ENCODE peak calls at places on chromosome 21, in four cellular contexts. L, Y, K and G are unnamed samples. For H3K27me3, the result is how much of the 10 kb centered on the place peaks cover.

GRCh38 chr21:33011462-33011861 is 14.3 kb upstream of the OLIG2 start:
- DNase-seq in L (peak), Y (no peak), K (no peak), G (peak)

GRCh38 chr21:27700974-27701614 is 734.2 kb upstream of the ADAMTS5 start:
- DNase-seq in L (peak), Y (peak), K (peak), G (peak)

GRCh38 chr21:23887709-23888303 is 1719.5 kb downstream of the MRPL39 start:
- DNase-seq in L (no peak), Y (no peak), K (no peak), G (peak)

GRCh38 chr21:28283652-28284490 is 708.8 kb downstream of the LTN1 start:
- DNase-seq in L (no peak), Y (no peak), K (no peak), G (peak)

GRCh38 chr21:43278359-43278758 is 109.6 kb downstream of the CRYAA start:
- DNase-seq in L (no peak), Y (peak), K (no peak), G (no peak)

GRCh38 chr21:27425172-27425571 is 458.3 kb upstream of the ADAMTS5 start:
- DNase-seq in L (no peak), Y (no peak), K (peak), G (no peak)

GRCh38 chr21:39984613-39985012 is 117.4 kb downstream of the PCP4 start:
- DNase-seq in L (no peak), Y (no peak), K (no peak), G (no peak)

GRCh38 chr21:14308234-14308633 is 74.7 kb downstream of the HSPA13 start:
- DNase-seq in L (no peak), Y (no peak), K (no peak), G (no peak)

GRCh38 chr21:36565616-36566015 is 85.7 kb upstream of the CLDN14 start:
- DNase-seq in L (no peak), Y (no peak), K (no peak), G (no peak)
- H3K27me3 ChIP-seq in L (under half), Y (under half), K (under half), G (under half)

DNA sequence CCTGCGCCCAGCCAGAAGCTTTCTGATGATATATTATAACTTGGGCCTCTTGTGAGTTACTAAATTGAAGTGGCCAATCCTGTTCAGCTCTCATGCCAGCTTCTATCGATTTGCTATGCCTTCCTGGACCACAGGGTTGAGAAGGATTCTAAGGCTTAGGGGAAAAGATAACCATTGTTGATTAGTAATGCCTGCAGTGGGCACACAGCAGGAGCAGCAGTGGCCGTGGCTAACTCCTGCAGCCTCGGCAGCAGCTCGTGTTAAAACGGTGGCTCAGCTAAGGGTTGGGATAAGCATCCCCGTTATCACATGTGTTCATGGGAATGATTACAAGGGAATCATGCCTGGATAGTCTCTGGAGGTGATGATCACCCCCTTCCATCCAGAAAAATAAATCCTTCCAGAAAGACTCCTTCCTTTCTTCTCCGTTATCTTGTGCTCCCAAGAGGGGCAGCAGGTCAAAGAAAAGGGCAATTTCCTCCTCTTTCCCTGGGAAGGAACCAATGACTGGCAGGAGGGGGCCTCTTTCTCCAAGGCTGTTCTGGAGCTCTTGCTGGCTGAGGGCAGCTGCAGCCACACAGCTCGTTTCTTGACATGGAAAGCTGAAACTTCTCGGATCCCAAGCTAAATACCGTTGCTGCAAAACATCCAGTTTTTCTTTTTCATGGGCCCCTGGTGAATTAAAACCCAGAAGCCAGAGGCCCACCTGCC is 20.3 kb upstream of the KCNE2 start:
- DNase-seq in L (no peak), Y (no peak), K (peak), G (no peak)
- H3K27me3 ChIP-seq in L (under half), Y (under half), K (under half), G (under half)

GRCh38 chr21:44893278-44893556 is 19.7 kb upstream of the PTTG1IP start:
- DNase-seq in L (no peak), Y (no peak), K (no peak), G (no peak)

GRCh38 chr21:44896561-44897286 is 23.2 kb upstream of the PTTG1IP start:
- DNase-seq in L (no peak), Y (no peak), K (no peak), G (no peak)

GRCh38 chr21:44893948-44894656 is 20.6 kb upstream of the PTTG1IP start:
- DNase-seq in L (no peak), Y (no peak), K (no peak), G (no peak)

GRCh38 chr21:44895859-44896258 is 22.4 kb upstream of the PTTG1IP start:
- DNase-seq in L (no peak), Y (no peak), K (no peak), G (no peak)

GRCh38 chr21:44894687-44895302 is 21.3 kb upstream of the PTTG1IP start:
- DNase-seq in L (no peak), Y (no peak), K (no peak), G (no peak)
- H3K27me3 ChIP-seq in L (under half), Y (under half), K (under half), G (under half)

GRCh38 chr21:41737656-41738324 is 29.1 kb downstream of the RIPK4 start:
- DNase-seq in L (no peak), Y (no peak), K (no peak), G (no peak)

GRCh38 chr21:41739011-41739410 is 27.8 kb downstream of the RIPK4 start:
- DNase-seq in L (no peak), Y (no peak), K (no peak), G (no peak)

GRCh38 chr21:41741253-41742072 is 25.4 kb downstream of the RIPK4 start:
- DNase-seq in L (no peak), Y (no peak), K (no peak), G (no peak)

GRCh38 chr21:41740604-41741252 is 26.1 kb downstream of the RIPK4 start:
- DNase-seq in L (no peak), Y (no peak), K (no peak), G (no peak)

DNA sequence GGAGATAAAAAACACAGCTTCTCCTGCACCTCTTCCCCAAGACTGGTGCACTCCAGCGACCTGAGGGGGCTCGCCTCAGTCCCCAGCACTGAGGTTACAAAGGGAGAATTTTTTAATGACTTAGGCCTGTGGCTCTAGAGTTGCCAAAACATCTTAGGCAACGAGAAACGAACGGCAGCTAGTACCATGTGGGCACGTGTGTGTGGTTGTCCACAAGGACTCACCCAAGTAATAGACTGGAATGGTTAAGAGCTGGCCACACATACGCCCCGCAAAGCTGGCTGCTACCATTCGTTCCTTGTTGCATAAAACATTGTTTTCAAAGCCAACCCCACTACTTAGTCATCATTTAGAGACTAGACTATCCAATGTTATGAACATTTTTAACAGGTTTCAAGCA is 26.9 kb downstream of the RIPK4 start:
- DNase-seq in L (no peak), Y (no peak), K (no peak), G (no peak)
- H3K27me3 ChIP-seq in L (under half), Y (under half), K (under half), G (under half)

DNA sequence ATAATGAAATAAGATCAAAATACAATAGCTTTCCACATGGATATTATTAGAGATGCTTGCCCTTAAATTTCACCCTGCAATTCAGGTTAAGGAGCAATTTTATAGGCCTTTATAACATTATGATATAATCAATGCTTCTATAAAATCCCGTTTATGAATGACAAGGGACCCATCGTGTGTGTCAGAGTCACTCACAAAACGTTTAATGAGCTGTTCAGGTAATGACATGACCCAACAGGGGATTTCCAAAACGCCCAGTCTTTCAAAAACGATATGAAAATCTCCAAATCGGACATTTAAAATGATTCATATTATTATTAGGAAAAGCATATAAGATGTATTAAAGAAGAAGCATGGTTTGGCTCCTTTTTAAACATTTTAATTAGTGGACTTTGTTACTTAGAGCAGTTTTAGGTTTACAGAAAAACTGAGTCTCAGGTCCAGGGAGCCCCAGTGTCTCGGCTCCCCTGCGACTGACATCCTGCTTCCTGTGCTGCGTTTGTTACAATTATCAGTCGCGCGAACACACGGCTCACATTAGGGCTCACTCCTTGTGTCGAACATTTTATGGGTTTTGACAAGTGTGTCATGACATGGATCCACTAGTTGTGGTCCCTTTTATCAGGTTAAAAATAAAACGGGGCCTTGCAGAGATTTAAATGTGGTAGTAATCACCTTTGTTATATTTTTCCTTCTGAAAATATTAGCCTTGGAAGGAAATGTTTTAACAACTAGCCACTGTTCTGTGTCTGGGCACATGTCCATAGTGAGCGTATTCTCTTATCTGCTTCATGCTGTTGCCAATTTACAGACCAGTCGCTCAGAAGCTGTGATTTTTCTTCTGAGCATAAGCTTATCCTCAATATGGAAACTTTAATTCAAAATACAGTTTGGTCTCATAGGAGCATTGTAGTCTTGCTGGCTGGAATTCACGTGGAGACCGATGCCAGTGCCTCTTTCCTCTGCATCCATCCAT is 52.0 kb upstream of the POFUT2 start:
- DNase-seq in L (no peak), Y (peak), K (no peak), G (no peak)
- H3K27me3 ChIP-seq in L (under half), Y (under half), K (under half), G (under half)

GRCh38 chr21:31802331-31802730 is 70.4 kb upstream of the SCAF4 start:
- DNase-seq in L (no peak), Y (no peak), K (no peak), G (no peak)
- H3K27me3 ChIP-seq in L (under half), Y (under half), K (under half), G (under half)

DNA sequence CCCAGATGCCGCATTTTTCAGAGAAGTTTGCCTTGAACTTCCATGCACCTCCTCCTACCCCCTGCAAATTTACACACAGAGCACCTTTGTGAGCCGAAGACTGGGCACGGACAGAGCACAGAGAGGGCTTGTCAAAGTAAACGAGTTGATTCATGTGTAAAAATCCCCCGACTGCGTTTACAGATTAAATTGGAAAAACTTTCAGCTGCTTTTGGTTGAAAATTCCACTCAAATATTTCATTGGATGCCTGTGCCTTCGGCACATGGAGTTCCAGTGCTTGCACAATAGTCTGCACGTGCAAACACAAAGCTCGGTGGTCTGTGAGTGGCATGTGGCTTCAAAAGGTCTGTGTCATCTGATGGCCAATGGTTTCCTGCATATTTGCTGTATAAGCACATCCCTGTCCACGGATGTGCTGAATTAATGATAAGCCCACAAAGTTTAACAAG is 177.5 kb downstream of the SETD4 start:
- DNase-seq in L (no peak), Y (no peak), K (no peak), G (no peak)
- H3K27me3 ChIP-seq in L (under half), Y (under half), K (under half), G (under half)

DNA sequence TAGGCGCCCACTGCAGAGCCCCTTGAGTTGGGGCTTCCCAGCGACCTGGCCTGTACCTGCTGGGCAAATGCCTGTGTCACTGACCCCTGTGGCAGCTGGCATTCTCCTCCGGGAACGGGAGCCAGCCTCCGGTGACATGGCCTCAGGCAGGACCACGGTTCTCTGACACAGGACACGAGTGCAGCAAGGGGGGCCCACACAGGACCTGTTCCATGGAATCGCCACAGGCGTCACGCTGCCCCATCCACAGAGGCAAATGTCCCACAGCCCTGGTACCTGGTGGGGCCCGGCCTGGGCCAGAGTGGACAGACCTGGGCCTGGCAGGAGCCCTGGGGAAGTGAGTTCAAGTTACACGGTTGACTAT is 2.6 kb downstream of the ITGB2 start:
- DNase-seq in L (no peak), Y (no peak), K (peak), G (no peak)
- H3K27me3 ChIP-seq in L (under half), Y (under half), K (under half), G (under half)

GRCh38 chr21:38678827-38679226 is 126.9 kb upstream of the ETS2 start:
- DNase-seq in L (no peak), Y (no peak), K (no peak), G (no peak)

GRCh38 chr21:38683222-38683621 is 122.5 kb upstream of the ETS2 start:
- DNase-seq in L (no peak), Y (no peak), K (no peak), G (no peak)

GRCh38 chr21:38680401-38680800 is 125.3 kb upstream of the ETS2 start:
- DNase-seq in L (no peak), Y (no peak), K (no peak), G (no peak)

GRCh38 chr21:38675450-38675849 is 130.3 kb upstream of the ETS2 start:
- DNase-seq in L (no peak), Y (no peak), K (no peak), G (no peak)

GRCh38 chr21:38679531-38679930 is 126.2 kb upstream of the ETS2 start:
- DNase-seq in L (no peak), Y (no peak), K (no peak), G (peak)
- H3K27me3 ChIP-seq in L (under half), Y (under half), K (under half), G (under half)